ENCODE peak calls at places on chromosome X, in seven cellular contexts. T is suprapubic skin, V is tibial nerve, P is osteocyte, F is right lobe of liver, S is AG10803, J is ovary. I is an unnamed sample.

GRCh38 chrX:45740291-45740690 is 539.6 kb upstream of the DIPK2B start:
- DNase-seq in T (no peak), V (no peak), P (no peak), F (no peak), S (no peak), J (no peak), I (no peak)

GRCh38 chrX:133402042-133402453 is 13.2 kb downstream of the GPC4 start:
- DNase-seq in T (no peak), V (no peak), P (no peak), F (no peak), S (peak), J (peak), I (no peak)

GRCh38 chrX:140525448-140525847 is 20.6 kb upstream of the SOX3 start:
- DNase-seq in T (no peak), V (no peak), P (no peak), F (no peak), S (peak), J (no peak), I (no peak)

GRCh38 chrX:331145-331771 is 12.7 kb upstream of the GTPBP6 start:
- DNase-seq in T (no peak), V (no peak), P (no peak), F (peak), S (peak), J (no peak), I (peak)

GRCh38 chrX:107659768-107660167 is 31.5 kb downstream of the PRPS1 start:
- DNase-seq in T (no peak), V (peak), P (no peak), F (no peak), S (peak), J (no peak), I (no peak)

GRCh38 chrX:17597836-17598434 is 139.4 kb upstream of the SCML1 start:
- DNase-seq in T (peak), V (peak), P (no peak), F (peak), S (peak), J (peak), I (no peak)

GRCh38 chrX:136271300-136271699 is 20.1 kb upstream of the MAP7D3 start:
- DNase-seq in T (no peak), V (no peak), P (no peak), F (no peak), S (no peak), J (no peak), I (no peak)

GRCh38 chrX:36898301-36898700 is 109.9 kb upstream of the FAM47C start:
- DNase-seq in T (no peak), V (no peak), P (no peak), F (no peak), S (peak), J (no peak), I (no peak)

GRCh38 chrX:154409222-154409871 is at the start of gene DNASE1L1:
- DNase-seq in T (peak), V (peak), P (peak), F (peak), S (peak), J (no peak), I (peak)

GRCh38 chrX:125205084-125205917 is 114.4 kb upstream of the TEX13C start:
- DNase-seq in T (peak), V (no peak), P (no peak), F (peak), S (peak), J (no peak), I (peak)

GRCh38 chrX:107154787-107155620 is 36.4 kb upstream of the RBM41 start:
- DNase-seq in T (no peak), V (no peak), P (no peak), F (no peak), S (no peak), J (no peak), I (no peak)

GRCh38 chrX:139290310-139290709 is 240.2 kb upstream of the F9 start:
- DNase-seq in T (no peak), V (no peak), P (no peak), F (no peak), S (peak), J (no peak), I (no peak)

GRCh38 chrX:151714367-151714766 is 1.5 kb upstream of the FATE1 start:
- DNase-seq in T (no peak), V (no peak), P (no peak), F (no peak), S (no peak), J (no peak), I (no peak)

GRCh38 chrX:115616943-115617563 is 56.1 kb downstream of the PLS3 start:
- DNase-seq in T (no peak), V (no peak), P (no peak), F (no peak), S (peak), J (no peak), I (no peak)

GRCh38 chrX:125012585-125012984 is 307.1 kb upstream of the TEX13C start:
- DNase-seq in T (no peak), V (no peak), P (no peak), F (no peak), S (no peak), J (no peak), I (no peak)

GRCh38 chrX:24999501-24999900 is 16.3 kb downstream of the ARX start:
- DNase-seq in T (no peak), V (no peak), P (no peak), F (no peak), S (no peak), J (no peak), I (no peak)

GRCh38 chrX:34654939-34655338 is 2.1 kb downstream of the TMEM47 start:
- DNase-seq in T (no peak), V (no peak), P (no peak), F (no peak), S (peak), J (no peak), I (no peak)

GRCh38 chrX:10726647-10727046 is 106.3 kb upstream of the MID1 start:
- DNase-seq in T (no peak), V (no peak), P (no peak), F (no peak), S (peak), J (no peak), I (no peak)

GRCh38 chrX:136616987-136617685 is 30.8 kb upstream of the CD40LG start:
- DNase-seq in T (no peak), V (no peak), P (no peak), F (no peak), S (no peak), J (no peak), I (no peak)

GRCh38 chrX:285076-285677 is 4.0 kb downstream of the PLCXD1 start:
- DNase-seq in T (no peak), V (no peak), P (no peak), F (no peak), S (no peak), J (no peak), I (no peak)

GRCh38 chrX:153646620-153647373 is at the start of gene DUSP9:
- DNase-seq in T (peak), V (no peak), P (no peak), F (peak), S (no peak), J (peak), I (peak)

GRCh38 chrX:10450959-10451355 is 169.4 kb downstream of the MID1 start:
- DNase-seq in T (no peak), V (no peak), P (no peak), F (no peak), S (no peak), J (no peak), I (no peak)

GRCh38 chrX:28498658-28499057 is 88.6 kb upstream of the IL1RAPL1 start:
- DNase-seq in T (no peak), V (no peak), P (no peak), F (no peak), S (no peak), J (no peak), I (no peak)

GRCh38 chrX:134377537-134377936 is 82.4 kb upstream of the HPRT1 start:
- DNase-seq in T (no peak), V (no peak), P (no peak), F (no peak), S (peak), J (no peak), I (peak)

GRCh38 chrX:100645106-100645505 is 1.1 kb downstream of the SRPX2 start:
- DNase-seq in T (no peak), V (no peak), P (no peak), F (no peak), S (peak), J (no peak), I (no peak)

GRCh38 chrX:54482839-54483593 is 13.0 kb downstream of the FGD1 start:
- DNase-seq in T (no peak), V (no peak), P (no peak), F (no peak), S (peak), J (no peak), I (peak)

GRCh38 chrX:13396887-13397286 is 77.0 kb upstream of the ATXN3L start:
- DNase-seq in T (no peak), V (no peak), P (no peak), F (no peak), S (peak), J (no peak), I (no peak)

GRCh38 chrX:134294548-134294947 is 57.6 kb downstream of the CCDC160 start:
- DNase-seq in T (no peak), V (no peak), P (no peak), F (no peak), S (peak), J (no peak), I (no peak)

GRCh38 chrX:38175140-38175539 is 45.5 kb downstream of the SRPX start:
- DNase-seq in T (no peak), V (no peak), P (no peak), F (peak), S (no peak), J (no peak), I (peak)

GRCh38 chrX:119041175-119041574 is 31.6 kb upstream of the CT47C1 start:
- DNase-seq in T (no peak), V (peak), P (no peak), F (no peak), S (peak), J (peak), I (no peak)

GRCh38 chrX:155767101-155767878 is 113.9 kb upstream of the VAMP7 start:
- DNase-seq in T (no peak), V (peak), P (no peak), F (no peak), S (peak), J (peak), I (peak)

GRCh38 chrX:74383611-74384010 is 37.7 kb upstream of the SLC16A2 start:
- DNase-seq in T (no peak), V (peak), P (no peak), F (no peak), S (peak), J (peak), I (peak)

GRCh38 chrX:24482823-24483410 is 17.8 kb downstream of the PDK3 start:
- DNase-seq in T (no peak), V (no peak), P (no peak), F (no peak), S (no peak), J (no peak), I (no peak)

GRCh38 chrX:114065612-114066178 is 518.2 kb upstream of the HTR2C start:
- DNase-seq in T (no peak), V (no peak), P (no peak), F (no peak), S (no peak), J (no peak), I (no peak)

GRCh38 chrX:49184294-49185061 is 1.7 kb downstream of the PRICKLE3 start:
- DNase-seq in T (peak), V (peak), P (peak), F (no peak), S (peak), J (peak), I (peak)

GRCh38 chrX:44431206-44431605 is 87.7 kb upstream of the EFHC2 start:
- DNase-seq in T (no peak), V (no peak), P (no peak), F (no peak), S (peak), J (no peak), I (no peak)

GRCh38 chrX:123277347-123277746 is 93.3 kb downstream of the GRIA3 start:
- DNase-seq in T (no peak), V (no peak), P (no peak), F (no peak), S (no peak), J (no peak), I (no peak)

GRCh38 chrX:71199252-71199651 is 23.8 kb upstream of the GJB1 start:
- DNase-seq in T (no peak), V (no peak), P (no peak), F (no peak), S (no peak), J (no peak), I (no peak)

GRCh38 chrX:72297953-72298730 is 7.6 kb downstream of the CITED1 start:
- DNase-seq in T (no peak), V (no peak), P (peak), F (no peak), S (no peak), J (no peak), I (no peak)
- TF ChIP-seq CTCF in T (no peak), V (no peak), P (no peak), F (peak), S (no peak), J (no peak), I (no peak)

GRCh38 chrX:83529950-83530349 is 21.9 kb downstream of the POU3F4 start:
- DNase-seq in T (no peak), V (no peak), P (no peak), F (no peak), S (no peak), J (no peak), I (no peak)
- TF ChIP-seq CTCF in T (no peak), V (no peak), P (no peak), F (peak), S (no peak), J (no peak), I (no peak)

GRCh38 chrX:2614911-2615310 is 76.2 kb upstream of the CD99 start:
- DNase-seq in T (no peak), V (peak), P (no peak), F (no peak), S (peak), J (no peak), I (no peak)
- TF ChIP-seq CTCF in T (peak), V (peak), P (peak), F (no peak), S (peak), J (no peak), I (peak)

DNA sequence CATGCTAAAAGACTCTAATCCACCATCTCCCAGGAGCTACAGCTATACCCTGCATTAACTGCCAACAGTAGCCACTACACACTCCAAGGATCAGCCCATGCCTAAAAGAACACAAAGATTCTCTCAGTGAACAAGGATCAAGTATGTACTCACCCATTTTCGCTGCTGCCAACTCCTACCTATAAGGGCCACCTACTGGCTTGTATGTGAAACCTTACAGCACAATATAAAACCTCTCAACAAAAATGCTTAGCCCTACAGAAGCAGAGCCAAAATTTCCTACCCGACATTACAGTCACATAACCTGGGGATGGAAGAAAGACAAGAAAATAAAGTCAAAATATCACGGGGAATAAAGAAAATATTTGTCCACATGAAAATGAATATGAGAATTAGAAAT is 562.8 kb upstream of the POU3F4 start:
- DNase-seq in T (no peak), V (no peak), P (no peak), F (no peak), S (no peak), J (no peak), I (no peak)
- TF ChIP-seq CTCF in T (no peak), V (no peak), P (no peak), F (no peak), S (no peak), J (no peak), I (no peak)

DNA sequence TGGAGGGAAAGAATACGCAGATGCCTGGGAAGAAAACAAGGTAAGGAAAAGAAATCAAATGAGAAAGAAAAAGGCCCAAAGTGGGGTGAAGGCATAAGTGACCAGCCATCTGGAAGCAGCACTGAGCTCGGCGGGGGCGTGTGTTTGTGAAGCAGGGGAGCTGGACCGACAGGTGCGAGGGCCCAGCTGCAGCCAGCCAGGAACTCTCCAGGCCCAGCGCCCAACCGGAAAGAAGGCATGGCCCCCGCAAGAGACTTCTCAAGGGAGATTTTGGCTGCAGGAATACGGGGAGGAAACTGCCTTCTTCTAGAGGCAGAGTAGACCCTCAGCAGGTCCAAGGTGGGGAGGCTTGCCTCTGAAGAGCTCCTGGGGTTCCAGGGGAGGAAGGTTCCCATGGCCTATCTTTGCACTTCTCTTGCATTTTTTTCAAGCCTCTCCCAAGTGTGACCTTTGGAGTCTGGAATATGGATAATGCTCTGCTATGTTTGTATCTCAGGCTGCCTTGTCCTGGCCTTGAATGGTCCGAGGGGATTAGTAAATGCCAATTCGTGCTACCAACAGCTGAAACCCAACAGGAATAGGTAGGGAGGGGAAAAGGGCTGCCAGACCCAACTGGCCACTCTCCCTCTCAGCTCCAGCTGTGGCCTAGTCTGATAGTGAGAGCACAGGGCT is 10.8 kb upstream of the CITED1 start:
- DNase-seq in T (no peak), V (no peak), P (peak), F (no peak), S (no peak), J (peak), I (peak)
- TF ChIP-seq CTCF in T (no peak), V (no peak), P (no peak), F (no peak), S (no peak), J (no peak), I (no peak)